ENCODE peak calls at places on chromosomes 11 and 22, in five cellular contexts. One of them, this sample, is unnamed.

GRCh38 chr11:67468056-67468455 is 995 bp downstream of the TMEM134 start:
- DNase-seq in astrocyte: peak; percentile 20
- DNase-seq in fibroblast of lung: no peak
- DNase-seq in IMR-90: no peak
- DNase-seq in mesendoderm: no peak
- DNase-seq in this sample: peak; percentile 14

GRCh38 chr22:17782158-17782557 is 7.9 kb upstream of the BID start:
- DNase-seq in astrocyte: no peak
- DNase-seq in fibroblast of lung: no peak
- DNase-seq in IMR-90: no peak
- DNase-seq in mesendoderm: no peak
- DNase-seq in this sample: no peak

GRCh38 chr11:104898685-104899013 is 389 bp upstream of the CASP12 start:
- DNase-seq in astrocyte: no peak
- DNase-seq in fibroblast of lung: peak; percentile 13
- DNase-seq in IMR-90: no peak
- DNase-seq in mesendoderm: no peak
- DNase-seq in this sample: peak; percentile 18

GRCh38 chr11:121814962-121815361 is 301.1 kb downstream of the BLID start:
- DNase-seq in astrocyte: peak; percentile 60
- DNase-seq in fibroblast of lung: no peak
- DNase-seq in IMR-90: peak; percentile 59
- DNase-seq in mesendoderm: no peak
- DNase-seq in this sample: no peak

GRCh38 chr11:2098691-2099522 is 40.3 kb downstream of the IGF2 start:
- DNase-seq in astrocyte: no peak
- DNase-seq in fibroblast of lung: no peak
- DNase-seq in IMR-90: no peak
- DNase-seq in mesendoderm: no peak
- DNase-seq in this sample: no peak

GRCh38 chr11:95734009-95734572 is 55.5 kb downstream of the FAM76B start:
- DNase-seq in astrocyte: no peak
- DNase-seq in fibroblast of lung: no peak
- DNase-seq in IMR-90: no peak
- DNase-seq in mesendoderm: peak; percentile 83
- DNase-seq in this sample: no peak

GRCh38 chr11:1796297-1797011 is 32.7 kb upstream of the CTSD start:
- DNase-seq in astrocyte: no peak
- DNase-seq in fibroblast of lung: no peak
- DNase-seq in IMR-90: no peak
- DNase-seq in mesendoderm: peak; percentile 39
- DNase-seq in this sample: no peak

GRCh38 chr11:45658292-45658991 is 7.0 kb downstream of the CHST1 start:
- DNase-seq in astrocyte: peak; percentile 52
- DNase-seq in fibroblast of lung: peak; percentile 48
- DNase-seq in IMR-90: peak; percentile 45
- DNase-seq in mesendoderm: peak; percentile 80
- DNase-seq in this sample: peak; percentile 43

GRCh38 chr11:65224939-65225283 is 36.9 kb upstream of the POLA2 start:
- DNase-seq in astrocyte: peak; percentile 55
- DNase-seq in fibroblast of lung: peak; percentile 68
- DNase-seq in IMR-90: peak; percentile 79
- DNase-seq in mesendoderm: peak; percentile 75
- DNase-seq in this sample: peak; percentile 80

GRCh38 chr11:112172362-112172994 is 2.8 kb upstream of the BCO2 start:
- DNase-seq in astrocyte: peak; percentile 61
- DNase-seq in fibroblast of lung: peak; percentile 23
- DNase-seq in IMR-90: peak; percentile 69
- DNase-seq in mesendoderm: no peak
- DNase-seq in this sample: no peak

GRCh38 chr11:71298016-71298550 is 45.7 kb upstream of the SHANK2 start:
- DNase-seq in astrocyte: no peak
- DNase-seq in fibroblast of lung: no peak
- DNase-seq in IMR-90: no peak
- DNase-seq in mesendoderm: no peak
- DNase-seq in this sample: no peak

GRCh38 chr11:123429851-123430735 is at the start of gene GRAMD1B:
- DNase-seq in astrocyte: peak; percentile 79
- DNase-seq in fibroblast of lung: peak; percentile 25
- DNase-seq in IMR-90: peak; percentile 90
- DNase-seq in mesendoderm: peak; percentile 94
- DNase-seq in this sample: peak; percentile 82

GRCh38 chr22:41446639-41447434 is at the start of gene TOB2:
- DNase-seq in astrocyte: peak; percentile 92
- DNase-seq in fibroblast of lung: peak; percentile 96
- DNase-seq in IMR-90: peak; percentile 95
- DNase-seq in mesendoderm: peak; percentile 98
- DNase-seq in this sample: peak; percentile 98

GRCh38 chr22:41448189-41448808 is 1.7 kb upstream of the TOB2 start:
- DNase-seq in astrocyte: peak; percentile 99
- DNase-seq in fibroblast of lung: peak; percentile 99
- DNase-seq in IMR-90: peak; percentile 99
- DNase-seq in mesendoderm: peak; percentile 100
- DNase-seq in this sample: peak; percentile 99

GRCh38 chr22:41446057-41446501 is 522 bp downstream of the TOB2 start:
- DNase-seq in astrocyte: no peak
- DNase-seq in fibroblast of lung: no peak
- DNase-seq in IMR-90: no peak
- DNase-seq in mesendoderm: no peak
- DNase-seq in this sample: peak; percentile 59

GRCh38 chr22:41447435-41448188 is 1.0 kb upstream of the TOB2 start:
- DNase-seq in astrocyte: peak; percentile 60
- DNase-seq in fibroblast of lung: peak; percentile 63
- DNase-seq in IMR-90: peak; percentile 50
- DNase-seq in mesendoderm: peak; percentile 86
- DNase-seq in this sample: peak; percentile 81

DNA sequence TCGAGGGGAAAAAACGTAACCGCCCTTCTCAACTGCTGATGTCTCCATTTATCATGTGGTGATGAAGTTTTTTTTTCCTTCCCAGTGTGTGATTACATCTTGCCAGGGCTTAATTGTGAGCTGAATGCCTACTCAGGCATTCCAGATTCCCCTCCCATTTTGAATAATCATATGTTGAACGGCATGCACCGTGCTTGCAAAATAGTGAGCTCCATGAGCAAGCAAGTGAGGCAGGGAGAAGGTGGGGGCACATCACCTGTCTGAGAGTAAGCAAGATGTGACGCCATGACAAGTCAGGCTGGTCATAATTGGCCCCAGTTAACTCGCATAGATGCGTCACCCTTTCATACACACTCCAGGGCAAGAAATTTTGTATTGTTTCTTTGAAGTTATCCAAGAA is 2.7 kb upstream of the TOB2 start:
- DNase-seq in astrocyte: no peak
- DNase-seq in fibroblast of lung: no peak
- DNase-seq in IMR-90: no peak
- DNase-seq in mesendoderm: no peak
- DNase-seq in this sample: no peak
- H3K9ac ChIP-seq in astrocyte: no peak overlapping the region
- H3K9ac ChIP-seq in fibroblast of lung: no peak overlapping the region
- H3K9ac ChIP-seq in IMR-90: no peak overlapping the region
- H3K9ac ChIP-seq in mesendoderm: no peak overlapping the region
- H3K9ac ChIP-seq in this sample: peak overlapping the region; percentile 37

GRCh38 chr11:86735462-86736302 is 63.3 kb upstream of the ME3 start:
- DNase-seq in astrocyte: peak; percentile 85
- DNase-seq in fibroblast of lung: peak; percentile 63
- DNase-seq in IMR-90: peak; percentile 82
- DNase-seq in mesendoderm: no peak
- DNase-seq in this sample: peak; percentile 74
- H3K9ac ChIP-seq in astrocyte: peak overlapping the region; percentile 38
- H3K9ac ChIP-seq in fibroblast of lung: no peak overlapping the region
- H3K9ac ChIP-seq in IMR-90: no peak overlapping the region
- H3K9ac ChIP-seq in mesendoderm: no peak overlapping the region
- H3K9ac ChIP-seq in this sample: peak overlapping the region; percentile 38

GRCh38 chr11:72446929-72447753 is 12.8 kb upstream of the CLPB start:
- DNase-seq in astrocyte: peak; percentile 59
- DNase-seq in fibroblast of lung: peak; percentile 73
- DNase-seq in IMR-90: peak; percentile 69
- DNase-seq in mesendoderm: peak; percentile 76
- DNase-seq in this sample: peak; percentile 84
- H3K9ac ChIP-seq in astrocyte: no peak overlapping the region
- H3K9ac ChIP-seq in fibroblast of lung: no peak overlapping the region
- H3K9ac ChIP-seq in IMR-90: no peak overlapping the region
- H3K9ac ChIP-seq in mesendoderm: no peak overlapping the region
- H3K9ac ChIP-seq in this sample: no peak overlapping the region

DNA sequence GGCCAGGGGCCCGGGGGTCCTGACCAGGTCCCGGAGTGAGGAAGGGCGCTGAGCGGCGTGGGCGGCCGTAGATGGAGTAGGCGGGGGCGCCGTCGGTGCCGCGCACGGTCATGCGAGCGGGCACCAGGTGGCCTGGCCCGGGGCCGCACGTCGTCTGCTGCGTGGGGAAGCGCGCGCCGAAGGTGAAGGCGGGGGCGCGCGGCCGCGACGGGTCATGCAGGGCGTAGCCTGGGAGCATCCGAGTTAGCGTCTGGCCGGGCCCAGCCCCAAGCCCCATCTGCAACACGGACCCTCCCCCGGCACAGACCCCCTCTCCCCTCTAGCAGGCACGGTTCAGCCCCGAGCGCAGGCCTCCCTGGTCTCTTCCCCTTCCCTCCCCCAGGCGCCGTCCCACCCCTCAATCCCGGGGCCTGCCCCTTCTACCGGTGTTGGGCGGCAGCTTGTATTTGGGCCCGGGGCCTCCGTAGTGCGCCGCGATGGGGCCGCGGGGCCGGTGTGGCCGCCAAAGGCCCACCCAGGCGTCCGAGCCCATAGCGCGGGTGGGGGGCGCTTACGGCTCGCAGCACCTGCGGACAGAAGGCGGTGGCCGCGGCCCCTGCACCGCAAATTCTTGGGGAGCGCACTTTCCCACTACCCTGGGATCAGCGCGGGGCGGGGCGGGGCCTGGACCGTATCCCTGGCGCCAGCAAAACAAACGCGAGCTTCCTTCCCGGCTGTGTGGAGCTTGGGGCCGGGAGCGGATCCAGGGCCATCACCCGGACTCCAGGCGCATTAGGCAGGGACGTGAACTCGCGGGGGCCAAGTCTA is 1.9 kb upstream of the TYMP start:
- DNase-seq in astrocyte: peak; percentile 34
- DNase-seq in fibroblast of lung: peak; percentile 58
- DNase-seq in IMR-90: peak; percentile 41
- DNase-seq in mesendoderm: peak; percentile 56
- DNase-seq in this sample: peak; percentile 83
- H3K9ac ChIP-seq in astrocyte: no peak overlapping the region
- H3K9ac ChIP-seq in fibroblast of lung: peak overlapping the region; percentile 65
- H3K9ac ChIP-seq in IMR-90: peak overlapping the region; percentile 49
- H3K9ac ChIP-seq in mesendoderm: peak overlapping the region; percentile 50
- H3K9ac ChIP-seq in this sample: peak overlapping the region; percentile 89

DNA sequence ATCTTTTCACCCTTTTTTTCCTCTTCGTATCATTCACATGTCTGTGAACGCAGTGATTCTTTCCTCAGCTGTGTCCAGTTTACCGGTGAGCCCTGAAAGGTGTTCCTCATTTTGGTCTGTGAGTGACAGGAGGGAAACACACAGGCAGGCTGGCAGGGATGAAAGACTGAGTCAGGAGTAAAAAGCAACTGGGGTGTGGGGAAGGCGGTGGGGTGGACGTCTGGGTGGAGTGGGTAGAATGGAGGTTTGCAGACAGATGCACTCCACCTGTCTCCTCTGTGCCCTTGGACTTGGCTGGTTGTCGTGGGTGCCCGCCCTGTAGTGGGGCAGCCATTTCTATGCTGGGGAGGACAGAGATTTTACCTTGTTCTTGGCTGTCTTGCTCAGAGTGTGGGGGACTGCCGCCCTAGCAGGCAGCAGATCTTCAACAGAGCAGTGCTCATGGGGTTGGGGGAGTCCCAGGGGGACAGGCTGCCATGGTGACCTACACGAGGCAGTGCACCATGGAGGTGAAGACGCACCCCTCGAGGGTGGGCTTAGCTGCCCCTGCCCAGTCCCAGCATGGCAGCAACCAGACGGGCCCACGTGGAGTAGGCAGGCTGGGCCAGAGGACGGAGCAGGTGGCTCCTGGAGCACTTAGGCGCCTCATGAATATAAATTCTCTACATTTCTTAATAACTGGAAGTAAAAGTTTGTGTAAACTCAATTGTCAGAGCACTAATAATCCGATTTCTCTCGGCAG is 603.7 kb downstream of the TBC1D22A start:
- DNase-seq in astrocyte: no peak
- DNase-seq in fibroblast of lung: no peak
- DNase-seq in IMR-90: no peak
- DNase-seq in mesendoderm: no peak
- DNase-seq in this sample: no peak
- H3K9ac ChIP-seq in astrocyte: no peak overlapping the region
- H3K9ac ChIP-seq in fibroblast of lung: no peak overlapping the region
- H3K9ac ChIP-seq in IMR-90: no peak overlapping the region
- H3K9ac ChIP-seq in mesendoderm: no peak overlapping the region
- H3K9ac ChIP-seq in this sample: no peak overlapping the region

DNA sequence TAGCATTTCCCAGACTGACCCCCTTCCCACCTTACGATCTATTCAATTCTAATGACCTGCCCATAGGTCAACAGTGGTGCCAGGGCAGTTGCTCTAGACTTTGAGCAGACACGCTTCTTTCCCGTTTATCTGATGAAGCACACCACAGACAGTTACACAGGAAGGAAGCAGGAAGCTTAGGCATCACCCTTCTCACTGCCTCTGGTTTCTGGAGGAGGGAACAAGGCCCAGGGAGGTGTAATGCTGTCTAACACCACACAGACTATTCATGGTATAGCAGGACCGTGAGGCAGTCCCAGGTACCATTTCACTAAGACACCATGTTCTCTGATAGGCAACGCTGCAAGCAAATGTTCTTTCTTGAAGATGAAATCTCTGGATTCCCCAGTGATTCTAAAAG is 279.4 kb downstream of the NTM start:
- DNase-seq in astrocyte: no peak
- DNase-seq in fibroblast of lung: no peak
- DNase-seq in IMR-90: no peak
- DNase-seq in mesendoderm: no peak
- DNase-seq in this sample: no peak
- H3K9ac ChIP-seq in astrocyte: no peak overlapping the region
- H3K9ac ChIP-seq in fibroblast of lung: no peak overlapping the region
- H3K9ac ChIP-seq in IMR-90: no peak overlapping the region
- H3K9ac ChIP-seq in mesendoderm: no peak overlapping the region
- H3K9ac ChIP-seq in this sample: no peak overlapping the region

DNA sequence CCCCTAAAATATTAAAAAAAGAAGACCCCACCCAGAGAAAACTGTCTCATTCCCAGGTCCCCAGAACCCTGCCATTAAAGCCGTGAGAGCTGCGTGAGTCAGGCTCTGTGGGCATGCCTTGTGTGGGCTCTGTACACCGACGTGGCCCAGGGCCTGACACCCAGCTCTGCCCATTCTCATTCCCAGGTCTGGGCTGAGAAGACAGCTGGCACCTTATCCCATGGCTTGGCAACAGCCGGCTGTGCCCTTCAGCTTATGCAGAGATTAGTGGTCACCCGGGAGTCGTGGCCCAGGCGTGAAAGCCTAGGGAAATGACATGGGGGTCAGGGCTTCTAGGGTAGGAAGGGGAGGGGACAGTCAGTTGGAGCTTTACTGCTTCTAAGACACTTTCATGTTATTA is 31.9 kb downstream of the OTOG start:
- DNase-seq in astrocyte: no peak
- DNase-seq in fibroblast of lung: no peak
- DNase-seq in IMR-90: no peak
- DNase-seq in mesendoderm: no peak
- DNase-seq in this sample: no peak
- H3K9ac ChIP-seq in astrocyte: no peak overlapping the region
- H3K9ac ChIP-seq in fibroblast of lung: no peak overlapping the region
- H3K9ac ChIP-seq in IMR-90: no peak overlapping the region
- H3K9ac ChIP-seq in mesendoderm: no peak overlapping the region
- H3K9ac ChIP-seq in this sample: no peak overlapping the region

GRCh38 chr22:46007003-46007847 is 30.3 kb upstream of the WNT7B start:
- DNase-seq in astrocyte: peak; percentile 81
- DNase-seq in fibroblast of lung: peak; percentile 64
- DNase-seq in IMR-90: peak; percentile 72
- DNase-seq in mesendoderm: no peak
- DNase-seq in this sample: peak; percentile 58
- H3K9ac ChIP-seq in astrocyte: peak overlapping the region; percentile 94
- H3K9ac ChIP-seq in fibroblast of lung: peak overlapping the region; percentile 64
- H3K9ac ChIP-seq in IMR-90: peak overlapping the region; percentile 48
- H3K9ac ChIP-seq in mesendoderm: no peak overlapping the region
- H3K9ac ChIP-seq in this sample: peak overlapping the region; percentile 95